ENCODE peak calls at places on chromosomes 4 and X, in five cellular contexts. One of them, this sample, is unnamed.

GRCh38 chrX:103063191-103063845 is 653 bp downstream of the BEX1 start:
- DNase-seq in HepG2: peak; percentile 9
- DNase-seq in SK-N-SH: peak; percentile 78
- DNase-seq in HCT116: no peak
- DNase-seq in K562: no peak
- DNase-seq in this sample: no peak

GRCh38 chr4:140242357-140243284 is 88.6 kb upstream of the MAML3 start:
- DNase-seq in K562: no peak
- DNase-seq in HCT116: no peak
- DNase-seq in HepG2: no peak
- DNase-seq in SK-N-SH: no peak
- DNase-seq in this sample: no peak

GRCh38 chr4:182555997-182556418 is 312.8 kb downstream of the TENM3 start:
- DNase-seq in SK-N-SH: no peak
- DNase-seq in K562: no peak
- DNase-seq in HCT116: no peak
- DNase-seq in HepG2: no peak
- DNase-seq in this sample: no peak

GRCh38 chr4:4696521-4696920 is 154.7 kb upstream of the STX18 start:
- DNase-seq in K562: no peak
- DNase-seq in HCT116: no peak
- DNase-seq in SK-N-SH: no peak
- DNase-seq in HepG2: no peak
- DNase-seq in this sample: no peak

GRCh38 chr4:107037188-107037587 is 1.1 kb upstream of the DKK2 start:
- DNase-seq in HepG2: no peak
- DNase-seq in HCT116: no peak
- DNase-seq in SK-N-SH: peak; percentile 67
- DNase-seq in K562: no peak
- DNase-seq in this sample: no peak

GRCh38 chr4:100268807-100269206 is 78.5 kb upstream of the DDIT4L start:
- DNase-seq in HCT116: no peak
- DNase-seq in HepG2: no peak
- DNase-seq in SK-N-SH: peak; percentile 8
- DNase-seq in K562: no peak
- DNase-seq in this sample: no peak

GRCh38 chrX:78199851-78200250 is 60.4 kb upstream of the TAF9B start:
- DNase-seq in SK-N-SH: peak; percentile 43
- DNase-seq in K562: peak; percentile 50
- DNase-seq in HepG2: peak; percentile 31
- DNase-seq in HCT116: peak; percentile 8
- DNase-seq in this sample: no peak

GRCh38 chrX:109716431-109717028 is 16.5 kb downstream of the ACSL4 start:
- DNase-seq in SK-N-SH: no peak
- DNase-seq in K562: no peak
- DNase-seq in HepG2: no peak
- DNase-seq in HCT116: no peak
- DNase-seq in this sample: no peak

GRCh38 chr4:110289601-110290100 is 91.2 kb upstream of the ELOVL6 start:
- DNase-seq in SK-N-SH: no peak
- DNase-seq in HepG2: no peak
- DNase-seq in HCT116: no peak
- DNase-seq in K562: no peak
- DNase-seq in this sample: no peak

GRCh38 chr4:183471960-183472708 is 27.7 kb downstream of the CDKN2AIP start:
- DNase-seq in K562: peak; percentile 76
- DNase-seq in HCT116: peak; percentile 36
- DNase-seq in SK-N-SH: peak; percentile 83
- DNase-seq in HepG2: peak; percentile 50
- DNase-seq in this sample: peak; percentile 39

GRCh38 chr4:78829296-78829695 is 53.1 kb downstream of the BMP2K start:
- DNase-seq in K562: no peak
- DNase-seq in SK-N-SH: no peak
- DNase-seq in HepG2: no peak
- DNase-seq in HCT116: no peak
- DNase-seq in this sample: no peak

GRCh38 chrX:31314921-31315320 is 243.1 kb upstream of the FTHL17 start:
- DNase-seq in SK-N-SH: no peak
- DNase-seq in HCT116: no peak
- DNase-seq in K562: no peak
- DNase-seq in HepG2: no peak
- DNase-seq in this sample: no peak

DNA sequence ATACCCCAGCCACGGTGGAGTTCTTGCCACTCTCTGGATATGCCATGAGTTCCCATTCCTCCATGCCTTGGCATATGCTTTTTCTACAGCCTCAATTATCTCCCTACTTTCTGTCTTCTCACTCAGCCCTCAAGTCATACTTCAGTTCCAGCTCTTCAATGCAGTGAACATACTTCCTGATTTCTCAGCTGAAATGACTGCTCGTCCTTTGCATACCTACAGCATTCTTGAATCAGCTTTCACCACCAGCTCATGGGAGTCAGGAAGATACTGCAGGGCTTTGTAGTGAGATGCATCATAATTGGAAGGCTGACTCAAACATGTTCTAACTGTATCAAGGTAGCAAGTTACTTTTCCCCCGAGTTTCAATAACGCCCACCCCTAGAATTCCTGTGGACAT is 118.4 kb downstream of the APBB2 start:
- DNase-seq in K562: no peak
- DNase-seq in HepG2: no peak
- DNase-seq in SK-N-SH: no peak
- DNase-seq in HCT116: no peak
- DNase-seq in this sample: no peak
- TF ChIP-seq CTCF in K562: no peak
- TF ChIP-seq CTCF in HepG2: no peak
- TF ChIP-seq CTCF in SK-N-SH: no peak
- TF ChIP-seq CTCF in HCT116: no peak
- TF ChIP-seq CTCF in this sample: no peak

GRCh38 chr4:3340703-3341088 is 47.9 kb downstream of the RGS12 start:
- DNase-seq in HCT116: no peak
- DNase-seq in K562: no peak
- DNase-seq in HepG2: no peak
- DNase-seq in SK-N-SH: no peak
- DNase-seq in this sample: no peak
- TF ChIP-seq SIN3A in HCT116: no peak
- TF ChIP-seq SIN3A in K562: no peak
- TF ChIP-seq SIN3A in HepG2: no peak
- TF ChIP-seq SIN3A in SK-N-SH: no peak
- TF ChIP-seq SIN3A in this sample: no peak

GRCh38 chr4:75940692-75941253 is at the start of gene NAAA:
- DNase-seq in HepG2: peak; percentile 62
- DNase-seq in HCT116: peak; percentile 51
- DNase-seq in SK-N-SH: peak; percentile 92
- DNase-seq in K562: peak; percentile 71
- DNase-seq in this sample: no peak
- TF ChIP-seq POLR2AphosphoS5 in HepG2: peak; percentile 29
- TF ChIP-seq POLR2AphosphoS5 in HCT116: peak; percentile 65
- TF ChIP-seq POLR2AphosphoS5 in SK-N-SH: no peak
- TF ChIP-seq POLR2AphosphoS5 in K562: peak; percentile 20
- TF ChIP-seq POLR2AphosphoS5 in this sample: no peak

GRCh38 chr4:1770245-1770644 is 22.8 kb upstream of the FGFR3 start:
- DNase-seq in HepG2: no peak
- DNase-seq in SK-N-SH: no peak
- DNase-seq in HCT116: no peak
- DNase-seq in K562: no peak
- DNase-seq in this sample: no peak
- TF ChIP-seq CTCF in HepG2: no peak
- TF ChIP-seq CTCF in SK-N-SH: no peak
- TF ChIP-seq CTCF in HCT116: no peak
- TF ChIP-seq CTCF in K562: no peak
- TF ChIP-seq CTCF in this sample: no peak

GRCh38 chr4:8475751-8476575 is 35.4 kb downstream of the TRMT44 start:
- DNase-seq in HepG2: no peak
- DNase-seq in K562: no peak
- DNase-seq in HCT116: no peak
- DNase-seq in SK-N-SH: no peak
- DNase-seq in this sample: no peak

GRCh38 chr4:8472689-8473197 is 32.2 kb downstream of the TRMT44 start:
- DNase-seq in K562: no peak
- DNase-seq in HepG2: no peak
- DNase-seq in SK-N-SH: no peak
- DNase-seq in HCT116: no peak
- DNase-seq in this sample: no peak

GRCh38 chr4:8473920-8474590 is 33.5 kb downstream of the TRMT44 start:
- DNase-seq in HepG2: no peak
- DNase-seq in SK-N-SH: peak; percentile 33
- DNase-seq in HCT116: no peak
- DNase-seq in K562: no peak
- DNase-seq in this sample: no peak

GRCh38 chr4:8473198-8473919 is 32.8 kb downstream of the TRMT44 start:
- DNase-seq in K562: no peak
- DNase-seq in SK-N-SH: peak; percentile 22
- DNase-seq in HepG2: no peak
- DNase-seq in HCT116: no peak
- DNase-seq in this sample: no peak

GRCh38 chr4:8474856-8475255 is 34.3 kb downstream of the TRMT44 start:
- DNase-seq in HCT116: no peak
- DNase-seq in K562: no peak
- DNase-seq in SK-N-SH: no peak
- DNase-seq in HepG2: no peak
- DNase-seq in this sample: no peak
- TF ChIP-seq SIN3A in HCT116: no peak
- TF ChIP-seq SIN3A in K562: no peak
- TF ChIP-seq SIN3A in SK-N-SH: no peak
- TF ChIP-seq SIN3A in HepG2: no peak
- TF ChIP-seq SIN3A in this sample: no peak

This sample was measured in Panc1.